ENCODE peak calls at places on chromosomes 4 and X, in nine cellular contexts. E is tibial nerve, Y is MM.1S, B is K562, R is brain microvascular endothelial cell, Q is OCI-LY7, J is cardiac muscle cell, I is B cell, U is nephron progenitor cell. L is an unnamed sample.

GRCh38 chr4:78990938-78991810 is 51.9 kb upstream of the PAQR3 start:
- DNase-seq in E (no peak), Y (no peak), B (no peak), R (no peak), Q (no peak), J (peak), I (no peak), U (no peak), L (no peak)

GRCh38 chr4:183356931-183357675 is 34.9 kb upstream of the CLDN24 start:
- DNase-seq in E (no peak), Y (no peak), B (no peak), R (no peak), Q (no peak), J (no peak), I (no peak), U (no peak), L (no peak)

GRCh38 chr4:127309360-127310095 is 323.2 kb upstream of the INTU start:
- DNase-seq in E (no peak), Y (no peak), B (no peak), R (no peak), Q (no peak), J (no peak), I (no peak), U (no peak), L (no peak)

GRCh38 chr4:108031427-108032083 is 41.9 kb downstream of the HADH start:
- DNase-seq in E (no peak), Y (no peak), B (no peak), R (no peak), Q (no peak), J (no peak), I (no peak), U (no peak), L (no peak)

GRCh38 chr4:163048447-163048846 is 118.2 kb downstream of the NAF1 start:
- DNase-seq in E (no peak), Y (peak), B (peak), R (peak), Q (peak), J (peak), I (peak), U (peak), L (no peak)

GRCh38 chr4:78612398-78613005 is 60.9 kb downstream of the ANXA3 start:
- DNase-seq in E (no peak), Y (peak), B (peak), R (peak), Q (peak), J (peak), I (peak), U (no peak), L (no peak)

GRCh38 chr4:107444-108429 is 16.6 kb upstream of the ZNF718 start:
- DNase-seq in E (no peak), Y (no peak), B (no peak), R (no peak), Q (no peak), J (peak), I (no peak), U (no peak), L (no peak)

GRCh38 chrX:148567229-148567628 is 66.8 kb downstream of the AFF2 start:
- DNase-seq in E (no peak), Y (no peak), B (peak), R (peak), Q (no peak), J (peak), I (no peak), U (peak), L (no peak)

GRCh38 chrX:12894074-12894691 is 12.2 kb upstream of the TLR8 start:
- DNase-seq in E (no peak), Y (peak), B (peak), R (peak), Q (peak), J (peak), I (peak), U (peak), L (no peak)

GRCh38 chr4:38935391-38936073 is 67.9 kb downstream of the FAM114A1 start:
- DNase-seq in E (no peak), Y (no peak), B (no peak), R (no peak), Q (no peak), J (no peak), I (no peak), U (no peak), L (no peak)

GRCh38 chr4:21948347-21949072 is at the start of gene KCNIP4:
- DNase-seq in E (no peak), Y (peak), B (no peak), R (peak), Q (no peak), J (peak), I (no peak), U (peak), L (peak)

GRCh38 chrX:74535633-74536141 is 78.7 kb downstream of the RLIM start:
- DNase-seq in E (peak), Y (peak), B (peak), R (peak), Q (no peak), J (peak), I (no peak), U (peak), L (no peak)

GRCh38 chrX:49001521-49002090 is 458 bp downstream of the GRIPAP1 start:
- DNase-seq in E (no peak), Y (peak), B (peak), R (peak), Q (peak), J (peak), I (peak), U (peak), L (no peak)

GRCh38 chrX:79117078-79117477 is 27.4 kb upstream of the GPR174 start:
- DNase-seq in E (no peak), Y (no peak), B (no peak), R (no peak), Q (no peak), J (no peak), I (no peak), U (no peak), L (no peak)

GRCh38 chr4:146190393-146190910 is 14.9 kb downstream of the LSM6 start:
- DNase-seq in E (no peak), Y (no peak), B (no peak), R (no peak), Q (no peak), J (no peak), I (no peak), U (no peak), L (no peak)

GRCh38 chr4:85128246-85129204 is 162.0 kb upstream of the WDFY3 start:
- DNase-seq in E (no peak), Y (no peak), B (no peak), R (no peak), Q (no peak), J (no peak), I (no peak), U (no peak), L (no peak)

GRCh38 chrX:66601522-66601921 is 37.4 kb downstream of the EDA2R start:
- DNase-seq in E (no peak), Y (no peak), B (no peak), R (no peak), Q (peak), J (no peak), I (no peak), U (no peak), L (no peak)

GRCh38 chrX:136307471-136307870 is 6.7 kb downstream of the ADGRG4 start:
- DNase-seq in E (no peak), Y (no peak), B (no peak), R (no peak), Q (no peak), J (no peak), I (no peak), U (no peak), L (no peak)

GRCh38 chrX:149652232-149652981 is 20.8 kb upstream of the TMEM185A start:
- DNase-seq in E (no peak), Y (no peak), B (no peak), R (no peak), Q (no peak), J (no peak), I (no peak), U (no peak), L (no peak)

GRCh38 chr4:26525751-26526150 is 35.5 kb upstream of the CCKAR start:
- DNase-seq in E (no peak), Y (no peak), B (no peak), R (no peak), Q (no peak), J (no peak), I (no peak), U (no peak), L (no peak)

GRCh38 chrX:55008571-55009358 is 8.6 kb downstream of the APEX2 start:
- DNase-seq in E (no peak), Y (no peak), B (no peak), R (no peak), Q (no peak), J (peak), I (no peak), U (no peak), L (no peak)

GRCh38 chr4:48093949-48094550 is 40.0 kb downstream of the TXK start:
- DNase-seq in E (no peak), Y (no peak), B (no peak), R (peak), Q (no peak), J (no peak), I (no peak), U (no peak), L (no peak)

GRCh38 chr4:6342530-6343293 is 73.1 kb downstream of the WFS1 start:
- DNase-seq in E (no peak), Y (no peak), B (no peak), R (no peak), Q (no peak), J (peak), I (no peak), U (no peak), L (no peak)

GRCh38 chr4:10417720-10418119 is 39.5 kb downstream of the ZNF518B start:
- DNase-seq in E (no peak), Y (no peak), B (no peak), R (no peak), Q (no peak), J (no peak), I (no peak), U (no peak), L (no peak)

GRCh38 chrX:45479196-45479834 is 278.6 kb upstream of the DIPK2B start:
- DNase-seq in E (no peak), Y (no peak), B (no peak), R (peak), Q (no peak), J (no peak), I (no peak), U (no peak), L (no peak)

GRCh38 chr4:67680568-67681222 is 20.3 kb downstream of the UBA6 start:
- DNase-seq in E (no peak), Y (no peak), B (no peak), R (peak), Q (no peak), J (no peak), I (no peak), U (no peak), L (no peak)

GRCh38 chr4:67674098-67674497 is 26.9 kb downstream of the UBA6 start:
- DNase-seq in E (no peak), Y (no peak), B (no peak), R (no peak), Q (no peak), J (no peak), I (no peak), U (no peak), L (no peak)

GRCh38 chr4:67682266-67682665 is 18.7 kb downstream of the UBA6 start:
- DNase-seq in E (no peak), Y (no peak), B (no peak), R (no peak), Q (no peak), J (no peak), I (no peak), U (no peak), L (no peak)

DNA sequence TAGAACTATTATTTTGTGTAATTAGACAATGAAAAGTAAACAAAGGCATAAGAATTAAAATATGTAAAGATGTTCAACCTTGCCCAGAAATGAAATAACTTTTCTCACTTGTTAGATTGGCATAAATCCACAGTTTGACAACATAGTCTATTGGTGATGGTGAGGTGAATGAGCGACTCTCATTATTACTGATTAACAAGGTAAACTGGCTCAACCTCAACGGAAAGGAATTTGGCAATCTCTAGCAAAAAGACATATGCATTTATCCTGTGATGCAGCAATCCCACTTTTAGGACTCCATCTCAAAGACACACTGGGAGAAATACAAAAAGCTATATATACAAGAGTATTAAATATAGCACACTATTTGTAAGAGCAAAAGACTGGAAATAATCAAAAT is 22.3 kb downstream of the UBA6 start:
- DNase-seq in E (no peak), Y (no peak), B (no peak), R (no peak), Q (no peak), J (no peak), I (no peak), U (no peak), L (no peak)
- TF ChIP-seq CTCF in E (no peak), Y (no peak), B (no peak), R (no peak), Q (no peak), J (no peak), I (no peak), U (no peak), L (no peak)

DNA sequence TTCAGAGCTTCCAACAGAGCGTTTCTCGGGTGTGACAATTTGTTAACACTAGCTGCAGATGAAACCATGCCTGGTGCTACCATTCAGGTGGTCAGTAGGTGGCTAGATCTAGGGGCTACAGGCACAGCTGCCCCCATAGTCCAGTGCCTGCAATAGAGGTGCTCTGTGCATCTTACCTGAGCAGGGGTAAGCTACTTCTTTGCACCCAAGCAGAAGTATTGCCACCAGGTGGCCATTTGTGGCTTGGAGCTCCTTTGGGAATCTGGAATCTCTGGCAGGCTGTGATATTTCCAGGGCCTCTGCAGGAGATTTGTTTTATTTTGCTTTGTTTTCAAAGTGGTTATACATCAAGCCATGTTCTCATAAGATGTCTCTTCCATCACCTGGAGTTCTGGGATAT is 170.7 kb upstream of the PUDP start:
- DNase-seq in E (no peak), Y (no peak), B (no peak), R (no peak), Q (no peak), J (no peak), I (no peak), U (no peak), L (no peak)
- TF ChIP-seq CTCF in E (no peak), Y (no peak), B (no peak), R (peak), Q (no peak), J (no peak), I (no peak), U (no peak), L (peak)

GRCh38 chrX:82466994-82467393 is 1041.1 kb upstream of the POU3F4 start:
- DNase-seq in E (no peak), Y (no peak), B (no peak), R (no peak), Q (no peak), J (no peak), I (no peak), U (no peak), L (no peak)
- TF ChIP-seq CTCF in E (no peak), Y (no peak), B (no peak), R (no peak), Q (no peak), J (no peak), I (no peak), U (no peak), L (no peak)

DNA sequence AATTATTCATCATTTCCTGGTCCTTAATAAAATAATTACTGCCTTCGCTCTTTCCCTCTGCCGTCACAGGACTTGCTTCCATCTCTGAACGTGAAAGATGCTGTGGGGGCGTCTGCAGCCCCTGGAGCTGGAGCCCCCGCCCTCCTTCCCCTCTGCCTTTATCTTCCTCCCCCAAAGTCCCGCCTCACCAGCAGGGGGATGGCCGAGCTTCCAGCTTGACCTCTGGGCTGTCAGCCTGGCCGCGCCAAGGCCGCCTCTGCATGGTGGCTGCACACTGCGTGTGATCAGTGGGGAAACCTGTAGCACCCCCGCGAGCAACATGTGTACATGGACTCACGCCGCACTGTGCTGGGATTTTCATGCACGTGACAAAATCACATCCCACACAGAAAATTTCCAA is 26.4 kb upstream of the PSAPL1 start:
- DNase-seq in E (no peak), Y (no peak), B (no peak), R (no peak), Q (no peak), J (no peak), I (no peak), U (peak), L (no peak)
- TF ChIP-seq CTCF in E (no peak), Y (no peak), B (no peak), R (peak), Q (no peak), J (peak), I (no peak), U (peak), L (no peak)

L was measured in progenitor cell of endocrine pancreas.